ENCODE peak calls at places on chromosomes 12 and 14, in nine cellular contexts. Q, B, H, W, P, I, G, K and Y are unnamed samples.

GRCh38 chr14:69288001-69288771 is 28.2 kb downstream of the GALNT16 start:
- DNase-seq in B (peak; percentile 21), K (peak; percentile 2), I (no peak), Q (no peak), G (peak; percentile 31), P (peak; percentile 42), H (peak; percentile 90), W (no peak), Y (no peak)

GRCh38 chr14:28676481-28676880 is 90.1 kb upstream of the FOXG1 start:
- DNase-seq in B (peak; percentile 11), H (peak; percentile 37), Q (no peak), I (no peak), K (no peak), P (no peak), G (no peak), W (no peak), Y (peak; percentile 99)

GRCh38 chr12:94795520-94795919 is 145.2 kb upstream of the TMCC3 start:
- DNase-seq in P (peak; percentile 47), B (peak; percentile 42), G (no peak), I (no peak), Q (no peak), H (peak; percentile 82), K (no peak), W (no peak), Y (peak; percentile 65)

GRCh38 chr12:66725031-66725430 is 46.2 kb upstream of the GRIP1 start:
- DNase-seq in B (no peak), H (no peak), P (no peak), W (no peak), G (no peak), K (no peak), I (no peak), Q (no peak), Y (no peak)

GRCh38 chr12:45577844-45578399 is 151.6 kb upstream of the ARID2 start:
- DNase-seq in I (no peak), K (no peak), Q (no peak), W (no peak), G (no peak), B (no peak), P (peak; percentile 63), H (no peak), Y (peak; percentile 5)

GRCh38 chr12:26642361-26642760 is 190.6 kb downstream of the ITPR2 start:
- DNase-seq in I (no peak), P (no peak), K (no peak), W (no peak), G (no peak), H (peak; percentile 9), Q (no peak), B (peak; percentile 42), Y (no peak)

GRCh38 chr14:88553886-88554457 is 835 bp downstream of the PTPN21 start:
- DNase-seq in H (peak; percentile 45), K (no peak), P (peak; percentile 36), Q (no peak), I (no peak), W (no peak), B (no peak), G (no peak), Y (peak; percentile 16)

GRCh38 chr12:111314949-111315539 is 53.9 kb downstream of the PHETA1 start:
- DNase-seq in W (no peak), I (no peak), P (peak; percentile 44), H (no peak), K (no peak), G (no peak), Q (no peak), B (no peak), Y (peak; percentile 62)

GRCh38 chr12:41190360-41190759 is 2.2 kb downstream of the PDZRN4 start:
- DNase-seq in H (peak; percentile 20), G (no peak), K (no peak), P (peak; percentile 1), W (no peak), B (peak; percentile 44), Q (no peak), I (no peak), Y (peak; percentile 30)

GRCh38 chr14:50544911-50545310 is 12.5 kb upstream of the MAP4K5 start:
- DNase-seq in B (no peak), H (no peak), P (no peak), W (no peak), Q (no peak), I (no peak), G (no peak), K (no peak), Y (no peak)

GRCh38 chr14:92560106-92560865 is 46.7 kb downstream of the RIN3 start:
- DNase-seq in W (no peak), G (no peak), Q (peak; percentile 13), P (no peak), H (no peak), B (no peak), K (no peak), I (no peak), Y (no peak)

GRCh38 chr12:22700126-22700525 is 75.2 kb downstream of the ETNK1 start:
- DNase-seq in B (peak; percentile 31), Q (no peak), H (peak; percentile 82), P (peak; percentile 32), W (no peak), G (no peak), K (no peak), I (no peak), Y (no peak)

GRCh38 chr12:1875608-1876007 is 42.8 kb downstream of the CACNA2D4 start:
- DNase-seq in H (no peak), Q (no peak), P (no peak), G (peak; percentile 3), I (no peak), W (no peak), B (no peak), K (no peak), Y (no peak)

GRCh38 chr12:27048822-27049752 is 26.7 kb downstream of the MED21 start:
- DNase-seq in I (no peak), W (no peak), B (peak; percentile 60), Q (no peak), G (no peak), K (no peak), H (peak; percentile 74), P (peak; percentile 86), Y (peak; percentile 93)

GRCh38 chr12:59595557-59596231 is at the start of gene SLC16A7:
- DNase-seq in W (peak; percentile 97), B (peak; percentile 22), I (peak; percentile 96), P (peak; percentile 95), H (peak; percentile 89), Q (peak; percentile 90), G (peak; percentile 78), K (peak; percentile 90), Y (peak; percentile 55)

GRCh38 chr12:59596232-59597143 is 659 bp downstream of the SLC16A7 start:
- DNase-seq in G (peak; percentile 78), I (peak; percentile 94), Q (peak; percentile 85), P (peak; percentile 85), K (peak; percentile 92), H (peak; percentile 66), B (peak; percentile 9), W (peak; percentile 93), Y (peak; percentile 22)

GRCh38 chr12:59600174-59600573 is 4.3 kb downstream of the SLC16A7 start:
- DNase-seq in K (no peak), Q (no peak), H (no peak), G (no peak), I (no peak), B (no peak), W (no peak), P (peak; percentile 12), Y (no peak)

DNA sequence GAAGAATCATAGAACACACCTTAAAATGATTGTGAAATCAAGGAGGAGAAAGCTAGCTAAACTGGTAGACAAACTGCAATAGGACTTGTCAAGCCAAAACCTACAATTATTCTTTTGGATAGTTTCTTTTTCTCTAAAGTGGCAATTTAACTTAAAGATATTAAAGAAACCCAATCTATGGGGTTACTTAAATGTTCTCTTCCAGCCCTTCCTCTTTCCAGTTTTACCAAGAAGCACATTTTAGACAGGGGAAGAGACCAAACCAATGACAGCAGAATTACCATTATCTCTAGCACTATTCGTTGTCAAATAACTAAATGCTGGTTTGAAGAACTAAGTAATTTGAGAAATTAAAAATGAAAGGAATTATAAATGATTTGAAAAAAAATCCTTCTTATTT is 732 bp upstream of the SLC16A7 start:
- DNase-seq in Q (no peak), B (no peak), P (no peak), K (no peak), G (no peak), W (no peak), H (peak; percentile 3), I (no peak), Y (peak; percentile 20)
- H3K4me3 ChIP-seq in Q (peak overlapping the region; percentile 70), B (peak overlapping the region; percentile 60), P (peak overlapping the region; percentile 86), K (peak overlapping the region; percentile 95), G (peak overlapping the region; percentile 55), W (peak overlapping the region; percentile 94), H (peak overlapping the region; percentile 71), I (peak overlapping the region; percentile 87), Y (no peak overlapping the region)

DNA sequence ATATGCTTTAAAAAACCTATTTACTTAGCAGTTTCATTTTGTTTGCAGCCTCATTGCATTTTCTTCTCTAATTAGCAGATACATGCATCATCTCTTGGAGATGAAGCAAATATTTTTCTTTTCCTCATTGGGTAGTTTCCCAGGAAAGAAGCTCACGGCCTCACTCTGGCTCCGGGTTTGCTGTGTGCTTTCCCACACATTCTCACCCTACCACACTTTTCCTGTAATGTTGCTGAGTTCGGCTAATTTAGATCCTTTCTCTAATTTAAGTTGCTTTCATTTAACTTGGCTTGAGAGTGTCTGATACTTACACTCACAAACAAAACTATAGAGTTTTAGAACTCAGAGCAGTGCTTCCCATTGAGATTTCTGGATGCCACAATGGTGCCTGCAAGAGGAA is 928.2 kb downstream of the NRXN3 start:
- DNase-seq in W (no peak), B (no peak), P (no peak), H (no peak), Q (no peak), G (no peak), I (no peak), K (no peak), Y (no peak)
- H3K4me3 ChIP-seq in W (no peak overlapping the region), B (no peak overlapping the region), P (no peak overlapping the region), H (no peak overlapping the region), Q (no peak overlapping the region), G (no peak overlapping the region), I (no peak overlapping the region), K (no peak overlapping the region), Y (no peak overlapping the region)

DNA sequence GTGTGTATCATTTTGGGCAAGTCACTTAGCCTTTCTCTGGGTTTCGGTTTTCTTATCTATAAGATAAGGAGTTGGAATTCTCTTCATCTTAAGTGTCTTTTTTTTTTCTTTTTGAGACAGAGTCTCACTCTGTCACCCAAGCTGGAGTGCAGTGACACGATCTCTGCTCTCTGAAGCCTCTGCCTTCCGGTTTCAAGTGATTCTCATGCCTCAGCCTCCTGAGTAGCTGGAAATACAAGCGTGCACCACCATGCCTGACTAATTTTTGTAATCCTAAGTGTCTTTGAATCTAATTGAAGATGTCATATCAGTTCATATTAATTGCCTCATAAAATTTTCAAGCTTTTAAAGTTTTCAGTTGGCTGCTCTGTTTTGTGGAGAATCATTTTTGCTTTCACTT is 4.0 kb downstream of the SRGAP1 start:
- DNase-seq in H (no peak), B (no peak), G (no peak), W (no peak), I (no peak), K (no peak), Q (no peak), P (no peak), Y (no peak)
- H3K4me3 ChIP-seq in H (no peak overlapping the region), B (no peak overlapping the region), G (no peak overlapping the region), W (no peak overlapping the region), I (no peak overlapping the region), K (no peak overlapping the region), Q (no peak overlapping the region), P (no peak overlapping the region), Y (no peak overlapping the region)

DNA sequence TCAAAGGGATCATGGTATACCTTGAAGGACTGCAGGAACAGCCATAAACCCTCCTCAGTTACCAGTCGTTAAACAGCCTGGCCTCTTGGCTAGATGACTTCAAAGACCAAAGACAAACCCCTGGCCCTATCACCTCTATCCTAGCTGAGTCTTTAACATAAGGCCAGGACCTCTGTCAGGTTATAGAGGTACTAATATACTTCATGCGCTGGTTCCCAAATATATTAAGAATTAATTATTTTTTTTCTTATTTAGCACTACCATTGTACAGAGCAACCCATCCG is 459.8 kb downstream of the RAD51B start:
- DNase-seq in B (no peak), I (no peak), Q (no peak), G (no peak), K (no peak), H (no peak), W (no peak), P (no peak), Y (no peak)
- H3K4me3 ChIP-seq in B (no peak overlapping the region), I (no peak overlapping the region), Q (no peak overlapping the region), G (no peak overlapping the region), K (no peak overlapping the region), H (no peak overlapping the region), W (no peak overlapping the region), P (no peak overlapping the region), Y (no peak overlapping the region)